ENCODE peak calls at places on chromosomes 16 and 17, in ten cellular contexts. One of them, this sample, is unnamed. For H3K4me1, the result is how much of the 10 kb centered on the place peaks cover.

GRCh38 chr16:84340305-84341040 is 27.9 kb upstream of the ATP2C2 start:
- DNase-seq in CD8-positive, alpha-beta T cell: no peak
- DNase-seq in lung: peak
- DNase-seq in PC-3: peak
- DNase-seq in A549: peak
- DNase-seq in IMR-90: no peak
- DNase-seq in ovary: no peak
- DNase-seq in breast epithelium: peak
- DNase-seq in fibroblast of lung: no peak
- DNase-seq in esophagus squamous epithelium: no peak
- DNase-seq in this sample: no peak

GRCh38 chr17:36627101-36627500 is 25.7 kb downstream of the MRM1 start:
- DNase-seq in fibroblast of lung: no peak
- DNase-seq in CD8-positive, alpha-beta T cell: no peak
- DNase-seq in lung: no peak
- DNase-seq in IMR-90: no peak
- DNase-seq in PC-3: no peak
- DNase-seq in breast epithelium: no peak
- DNase-seq in A549: no peak
- DNase-seq in esophagus squamous epithelium: no peak
- DNase-seq in ovary: no peak
- DNase-seq in this sample: no peak

GRCh38 chr17:53626286-53626685 is 196.4 kb upstream of the KIF2B start:
- DNase-seq in esophagus squamous epithelium: no peak
- DNase-seq in ovary: no peak
- DNase-seq in PC-3: peak
- DNase-seq in breast epithelium: no peak
- DNase-seq in CD8-positive, alpha-beta T cell: no peak
- DNase-seq in fibroblast of lung: peak
- DNase-seq in A549: peak
- DNase-seq in IMR-90: peak
- DNase-seq in lung: no peak
- DNase-seq in this sample: no peak

GRCh38 chr17:41810659-41811548 is 845 bp downstream of the P3H4 start:
- DNase-seq in ovary: no peak
- DNase-seq in IMR-90: no peak
- DNase-seq in PC-3: no peak
- DNase-seq in CD8-positive, alpha-beta T cell: no peak
- DNase-seq in breast epithelium: no peak
- DNase-seq in fibroblast of lung: no peak
- DNase-seq in esophagus squamous epithelium: no peak
- DNase-seq in lung: no peak
- DNase-seq in A549: no peak
- DNase-seq in this sample: no peak

GRCh38 chr17:2170023-2170422 is 115.1 kb downstream of the HIC1 start:
- DNase-seq in IMR-90: no peak
- DNase-seq in breast epithelium: no peak
- DNase-seq in A549: peak
- DNase-seq in ovary: no peak
- DNase-seq in esophagus squamous epithelium: no peak
- DNase-seq in PC-3: peak
- DNase-seq in fibroblast of lung: no peak
- DNase-seq in lung: no peak
- DNase-seq in CD8-positive, alpha-beta T cell: no peak
- DNase-seq in this sample: no peak

GRCh38 chr17:4950075-4950756 is 703 bp upstream of the ENO3 start:
- DNase-seq in breast epithelium: no peak
- DNase-seq in ovary: peak
- DNase-seq in lung: peak
- DNase-seq in fibroblast of lung: no peak
- DNase-seq in esophagus squamous epithelium: no peak
- DNase-seq in A549: peak
- DNase-seq in CD8-positive, alpha-beta T cell: peak
- DNase-seq in IMR-90: no peak
- DNase-seq in PC-3: peak
- DNase-seq in this sample: peak

GRCh38 chr17:42348104-42348503 is 40.1 kb downstream of the STAT3 start:
- DNase-seq in esophagus squamous epithelium: no peak
- DNase-seq in breast epithelium: no peak
- DNase-seq in fibroblast of lung: no peak
- DNase-seq in A549: no peak
- DNase-seq in IMR-90: no peak
- DNase-seq in PC-3: no peak
- DNase-seq in CD8-positive, alpha-beta T cell: no peak
- DNase-seq in ovary: no peak
- DNase-seq in lung: no peak
- DNase-seq in this sample: no peak

GRCh38 chr16:28556914-28557320 is 3.2 kb downstream of the SGF29 start:
- DNase-seq in PC-3: no peak
- DNase-seq in A549: no peak
- DNase-seq in fibroblast of lung: no peak
- DNase-seq in CD8-positive, alpha-beta T cell: no peak
- DNase-seq in esophagus squamous epithelium: no peak
- DNase-seq in ovary: no peak
- DNase-seq in lung: no peak
- DNase-seq in IMR-90: no peak
- DNase-seq in breast epithelium: no peak
- DNase-seq in this sample: no peak

GRCh38 chr17:48997103-48997826 is at the start of gene IGF2BP1:
- DNase-seq in PC-3: no peak
- DNase-seq in lung: no peak
- DNase-seq in ovary: no peak
- DNase-seq in fibroblast of lung: peak
- DNase-seq in breast epithelium: no peak
- DNase-seq in A549: peak
- DNase-seq in esophagus squamous epithelium: no peak
- DNase-seq in IMR-90: peak
- DNase-seq in CD8-positive, alpha-beta T cell: peak
- DNase-seq in this sample: no peak

GRCh38 chr16:66928702-66929388 is 3.5 kb upstream of the RRAD start:
- DNase-seq in PC-3: no peak
- DNase-seq in fibroblast of lung: peak
- DNase-seq in esophagus squamous epithelium: no peak
- DNase-seq in ovary: peak
- DNase-seq in lung: no peak
- DNase-seq in IMR-90: peak
- DNase-seq in CD8-positive, alpha-beta T cell: no peak
- DNase-seq in A549: peak
- DNase-seq in breast epithelium: no peak
- DNase-seq in this sample: no peak

GRCh38 chr17:4381690-4382671 is 15.5 kb upstream of the UBE2G1 start:
- DNase-seq in PC-3: no peak
- DNase-seq in breast epithelium: no peak
- DNase-seq in ovary: no peak
- DNase-seq in A549: no peak
- DNase-seq in lung: no peak
- DNase-seq in esophagus squamous epithelium: no peak
- DNase-seq in CD8-positive, alpha-beta T cell: no peak
- DNase-seq in fibroblast of lung: no peak
- DNase-seq in IMR-90: no peak
- DNase-seq in this sample: no peak

GRCh38 chr17:32964541-32964940 is 27.1 kb upstream of the SPACA3 start:
- DNase-seq in breast epithelium: no peak
- DNase-seq in fibroblast of lung: no peak
- DNase-seq in lung: no peak
- DNase-seq in PC-3: no peak
- DNase-seq in esophagus squamous epithelium: no peak
- DNase-seq in IMR-90: no peak
- DNase-seq in A549: no peak
- DNase-seq in CD8-positive, alpha-beta T cell: no peak
- DNase-seq in ovary: no peak
- DNase-seq in this sample: no peak

GRCh38 chr17:19384723-19385391 is 2.1 kb downstream of the MFAP4 start:
- DNase-seq in esophagus squamous epithelium: no peak
- DNase-seq in CD8-positive, alpha-beta T cell: no peak
- DNase-seq in A549: no peak
- DNase-seq in breast epithelium: peak
- DNase-seq in fibroblast of lung: peak
- DNase-seq in ovary: peak
- DNase-seq in IMR-90: peak
- DNase-seq in PC-3: no peak
- DNase-seq in lung: peak
- DNase-seq in this sample: peak

GRCh38 chr17:47203984-47204721 is 5.0 kb upstream of the MYL4 start:
- DNase-seq in IMR-90: peak
- DNase-seq in breast epithelium: no peak
- DNase-seq in PC-3: no peak
- DNase-seq in A549: no peak
- DNase-seq in esophagus squamous epithelium: no peak
- DNase-seq in lung: no peak
- DNase-seq in fibroblast of lung: no peak
- DNase-seq in CD8-positive, alpha-beta T cell: peak
- DNase-seq in ovary: no peak
- DNase-seq in this sample: no peak

GRCh38 chr17:40560592-40561293 is 4.5 kb downstream of the CCR7 start:
- DNase-seq in PC-3: no peak
- DNase-seq in A549: no peak
- DNase-seq in fibroblast of lung: peak
- DNase-seq in ovary: peak
- DNase-seq in esophagus squamous epithelium: no peak
- DNase-seq in breast epithelium: no peak
- DNase-seq in CD8-positive, alpha-beta T cell: peak
- DNase-seq in lung: no peak
- DNase-seq in IMR-90: peak
- DNase-seq in this sample: no peak

GRCh38 chr16:56715128-56715527 is 14.8 kb upstream of the NUP93 start:
- DNase-seq in breast epithelium: no peak
- DNase-seq in A549: no peak
- DNase-seq in IMR-90: no peak
- DNase-seq in ovary: no peak
- DNase-seq in PC-3: no peak
- DNase-seq in CD8-positive, alpha-beta T cell: no peak
- DNase-seq in esophagus squamous epithelium: no peak
- DNase-seq in lung: no peak
- DNase-seq in fibroblast of lung: no peak
- DNase-seq in this sample: no peak

GRCh38 chr16:8623634-8624033 is 2.1 kb downstream of the METTL22 start:
- DNase-seq in lung: no peak
- DNase-seq in IMR-90: peak
- DNase-seq in fibroblast of lung: peak
- DNase-seq in CD8-positive, alpha-beta T cell: no peak
- DNase-seq in PC-3: peak
- DNase-seq in ovary: no peak
- DNase-seq in breast epithelium: no peak
- DNase-seq in A549: no peak
- DNase-seq in esophagus squamous epithelium: no peak
- DNase-seq in this sample: no peak

GRCh38 chr17:40522250-40522960 is 21.0 kb upstream of the TNS4 start:
- DNase-seq in esophagus squamous epithelium: no peak
- DNase-seq in CD8-positive, alpha-beta T cell: no peak
- DNase-seq in PC-3: no peak
- DNase-seq in IMR-90: peak
- DNase-seq in A549: no peak
- DNase-seq in ovary: peak
- DNase-seq in lung: no peak
- DNase-seq in fibroblast of lung: peak
- DNase-seq in breast epithelium: no peak
- DNase-seq in this sample: no peak

GRCh38 chr17:66737524-66737923 is 97.4 kb upstream of the CACNG5 start:
- DNase-seq in ovary: peak
- DNase-seq in fibroblast of lung: peak
- DNase-seq in PC-3: no peak
- DNase-seq in lung: no peak
- DNase-seq in IMR-90: peak
- DNase-seq in esophagus squamous epithelium: no peak
- DNase-seq in breast epithelium: no peak
- DNase-seq in A549: no peak
- DNase-seq in CD8-positive, alpha-beta T cell: no peak
- DNase-seq in this sample: peak
- TF ChIP-seq CTCF in ovary: no peak
- TF ChIP-seq CTCF in fibroblast of lung: peak
- TF ChIP-seq CTCF in PC-3: no peak
- TF ChIP-seq CTCF in lung: no peak
- TF ChIP-seq CTCF in IMR-90: no peak
- TF ChIP-seq CTCF in esophagus squamous epithelium: no peak
- TF ChIP-seq CTCF in breast epithelium: no peak
- TF ChIP-seq CTCF in A549: no peak
- TF ChIP-seq CTCF in CD8-positive, alpha-beta T cell: no peak
- TF ChIP-seq CTCF in this sample: peak

GRCh38 chr17:56440391-56440790 is 153.1 kb upstream of the NOG start:
- DNase-seq in ovary: no peak
- DNase-seq in fibroblast of lung: no peak
- DNase-seq in esophagus squamous epithelium: no peak
- DNase-seq in IMR-90: peak
- DNase-seq in CD8-positive, alpha-beta T cell: no peak
- DNase-seq in breast epithelium: no peak
- DNase-seq in PC-3: no peak
- DNase-seq in lung: no peak
- DNase-seq in A549: peak
- DNase-seq in this sample: no peak
- H3K4me3 ChIP-seq in ovary: no peak
- H3K4me3 ChIP-seq in fibroblast of lung: no peak
- H3K4me3 ChIP-seq in esophagus squamous epithelium: no peak
- H3K4me3 ChIP-seq in IMR-90: no peak
- H3K4me3 ChIP-seq in CD8-positive, alpha-beta T cell: no peak
- H3K4me3 ChIP-seq in breast epithelium: no peak
- H3K4me3 ChIP-seq in PC-3: no peak
- H3K4me3 ChIP-seq in lung: no peak
- H3K4me3 ChIP-seq in A549: no peak
- H3K4me3 ChIP-seq in this sample: no peak

DNA sequence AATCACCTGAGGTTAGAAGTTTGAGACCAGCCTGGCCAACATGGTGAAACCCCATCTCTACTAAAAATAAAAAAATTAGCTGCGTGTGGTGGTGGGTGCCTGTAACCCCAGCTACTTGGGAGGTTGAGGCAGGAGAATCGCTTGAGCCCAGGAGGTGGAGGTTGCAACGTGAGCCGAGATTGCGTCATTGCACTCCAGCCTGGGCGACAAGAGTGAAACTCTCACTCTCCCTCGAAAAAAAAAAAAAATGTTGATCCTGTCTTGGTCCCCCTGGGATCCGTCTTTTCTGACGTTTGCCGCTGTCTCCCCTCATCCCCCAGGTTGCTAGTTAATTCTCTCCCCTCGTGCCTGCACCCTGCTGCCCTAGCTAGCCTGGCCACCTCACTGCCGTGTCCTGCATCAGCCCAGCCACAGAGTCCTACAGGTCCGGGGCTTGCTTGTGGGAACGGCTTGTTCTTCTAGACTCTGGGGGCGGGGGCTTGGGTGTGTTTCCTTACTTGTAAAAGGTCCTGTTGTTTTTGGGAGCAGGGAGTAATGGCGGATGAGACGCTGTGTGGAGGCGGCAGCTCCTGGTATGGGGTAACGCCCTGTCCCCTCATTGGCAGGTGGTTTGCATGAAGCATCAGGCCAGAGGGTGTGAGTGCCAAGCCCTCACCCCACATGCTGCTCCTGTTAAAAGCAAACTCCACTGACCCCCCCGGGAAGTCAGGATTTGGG is 44.6 kb downstream of the PGS1 start:
- DNase-seq in lung: no peak
- DNase-seq in PC-3: no peak
- DNase-seq in esophagus squamous epithelium: no peak
- DNase-seq in IMR-90: no peak
- DNase-seq in A549: no peak
- DNase-seq in fibroblast of lung: no peak
- DNase-seq in breast epithelium: peak
- DNase-seq in ovary: no peak
- DNase-seq in CD8-positive, alpha-beta T cell: no peak
- DNase-seq in this sample: no peak
- H3K4me1 ChIP-seq in lung: under half
- H3K4me1 ChIP-seq in PC-3: under half
- H3K4me1 ChIP-seq in esophagus squamous epithelium: under half
- H3K4me1 ChIP-seq in IMR-90: under half
- H3K4me1 ChIP-seq in A549: under half
- H3K4me1 ChIP-seq in fibroblast of lung: under half
- H3K4me1 ChIP-seq in breast epithelium: under half
- H3K4me1 ChIP-seq in ovary: under half
- H3K4me1 ChIP-seq in CD8-positive, alpha-beta T cell: under half
- H3K4me1 ChIP-seq in this sample: half or more

GRCh38 chr17:56305017-56305416 is 151.7 kb downstream of the ANKFN1 start:
- DNase-seq in breast epithelium: no peak
- DNase-seq in IMR-90: no peak
- DNase-seq in A549: no peak
- DNase-seq in esophagus squamous epithelium: no peak
- DNase-seq in ovary: no peak
- DNase-seq in CD8-positive, alpha-beta T cell: no peak
- DNase-seq in PC-3: peak
- DNase-seq in fibroblast of lung: no peak
- DNase-seq in lung: no peak
- DNase-seq in this sample: no peak
- TF ChIP-seq CTCF in breast epithelium: no peak
- TF ChIP-seq CTCF in IMR-90: no peak
- TF ChIP-seq CTCF in A549: no peak
- TF ChIP-seq CTCF in esophagus squamous epithelium: no peak
- TF ChIP-seq CTCF in ovary: no peak
- TF ChIP-seq CTCF in CD8-positive, alpha-beta T cell: no peak
- TF ChIP-seq CTCF in PC-3: no peak
- TF ChIP-seq CTCF in fibroblast of lung: no peak
- TF ChIP-seq CTCF in lung: no peak
- TF ChIP-seq CTCF in this sample: no peak

This sample was measured in left ventricle myocardium inferior.